ENCODE peak calls at places on chromosomes 6 and 20, in eight cellular contexts. L is foreskin fibroblast; X is pancreas; A is WTC11; C is NCI-H1105 treated with DMSO at 0.1 percent for 48 hours; E is NCI-H1694 treated with DMSO at 0.1 percent for 48 hours; K is activated CD8-positive, alpha-beta memory T cell treated with anti-CD3 and anti-CD28 coated beads for 1 hour; F is activated T-cell treated with anti-CD3 and anti-CD28 coated beads for 1 hour. I is an unnamed sample.

GRCh38 chr6:109580519-109580918 is 97.5 kb upstream of the ZBTB24 start:
- DNase-seq in L (peak), X (no peak), A (peak), C (no peak), E (no peak), K (no peak), F (no peak), I (no peak)

GRCh38 chr6:20350215-20350614 is 51.5 kb upstream of the E2F3 start:
- DNase-seq in L (peak), X (no peak), A (no peak), C (no peak), E (no peak), K (no peak), F (no peak), I (no peak)

GRCh38 chr6:157025459-157025858 is 248.3 kb downstream of the ARID1B start:
- DNase-seq in L (no peak), X (no peak), A (no peak), C (no peak), E (no peak), K (no peak), F (no peak), I (no peak)

GRCh38 chr20:48831702-48832422 is 4.1 kb upstream of the PREX1 start:
- DNase-seq in L (peak), X (no peak), A (no peak), C (no peak), E (no peak), K (no peak), F (no peak), I (peak)

GRCh38 chr20:34437330-34437986 is 74.4 kb downstream of the ITCH start:
- DNase-seq in L (peak), X (no peak), A (no peak), C (no peak), E (no peak), K (no peak), F (no peak), I (no peak)

GRCh38 chr6:118565317-118565960 is 17.3 kb downstream of the PLN start:
- DNase-seq in L (peak), X (no peak), A (no peak), C (peak), E (peak), K (no peak), F (no peak), I (peak)

GRCh38 chr20:3383878-3384495 is 23.5 kb downstream of the DNAAF9 start:
- DNase-seq in L (no peak), X (no peak), A (no peak), C (no peak), E (no peak), K (no peak), F (no peak), I (no peak)

GRCh38 chr20:13130100-13130706 is 90.9 kb upstream of the ISM1 start:
- DNase-seq in L (no peak), X (no peak), A (no peak), C (no peak), E (no peak), K (no peak), F (no peak), I (no peak)

GRCh38 chr6:116847234-116847633 is 18.4 kb upstream of the GPRC6A start:
- DNase-seq in L (peak), X (no peak), A (no peak), C (peak), E (peak), K (no peak), F (no peak), I (peak)

GRCh38 chr20:18314786-18315406 is 26.6 kb downstream of the ZNF133 start:
- DNase-seq in L (peak), X (no peak), A (no peak), C (no peak), E (no peak), K (no peak), F (no peak), I (peak)

GRCh38 chr20:34891166-34892062 is 15.0 kb downstream of the ACSS2 start:
- DNase-seq in L (peak), X (no peak), A (no peak), C (no peak), E (no peak), K (no peak), F (no peak), I (no peak)

GRCh38 chr6:168009331-168009730 is 11.9 kb downstream of the KIF25 start:
- DNase-seq in L (no peak), X (no peak), A (no peak), C (no peak), E (no peak), K (no peak), F (no peak), I (no peak)

GRCh38 chr6:81487489-81487888 is 265.0 kb downstream of the TENT5A start:
- DNase-seq in L (peak), X (peak), A (peak), C (no peak), E (no peak), K (no peak), F (no peak), I (no peak)

GRCh38 chr20:9068896-9069663 is at the start of gene PLCB4:
- DNase-seq in L (peak), X (peak), A (peak), C (peak), E (peak), K (no peak), F (no peak), I (peak)

GRCh38 chr6:135322427-135323201 is 141.5 kb downstream of the MYB start:
- DNase-seq in L (no peak), X (no peak), A (no peak), C (no peak), E (no peak), K (no peak), F (no peak), I (no peak)

GRCh38 chr20:35200255-35200654 is 26.2 kb upstream of the MMP24 start:
- DNase-seq in L (peak), X (no peak), A (no peak), C (no peak), E (no peak), K (no peak), F (no peak), I (peak)

GRCh38 chr6:36327226-36328009 is 9.3 kb downstream of the BNIP5 start:
- DNase-seq in L (no peak), X (no peak), A (no peak), C (no peak), E (no peak), K (no peak), F (no peak), I (no peak)

GRCh38 chr6:42960243-42961019 is at the start of gene GNMT:
- DNase-seq in L (peak), X (peak), A (peak), C (peak), E (no peak), K (no peak), F (peak), I (peak)

GRCh38 chr20:40422665-40423064 is 266.4 kb downstream of the MAFB start:
- DNase-seq in L (no peak), X (no peak), A (no peak), C (no peak), E (no peak), K (no peak), F (no peak), I (no peak)

GRCh38 chr6:33433001-33433559 is 13.2 kb downstream of the SYNGAP1 start:
- DNase-seq in L (no peak), X (no peak), A (no peak), C (no peak), E (no peak), K (no peak), F (no peak), I (no peak)

GRCh38 chr20:53081916-53082863 is 110.0 kb downstream of the TSHZ2 start:
- DNase-seq in L (no peak), X (no peak), A (no peak), C (no peak), E (no peak), K (no peak), F (no peak), I (no peak)

GRCh38 chr6:49552596-49552995 is 2.1 kb downstream of the C6orf141 start:
- DNase-seq in L (no peak), X (no peak), A (no peak), C (no peak), E (no peak), K (no peak), F (no peak), I (no peak)

I was measured in ACHN.